ENCODE peak calls at places on chromosomes 13 and 19, in four cellular contexts. One of them, this sample, is unnamed.

GRCh38 chr19:2683430-2683995 is 19.0 kb downstream of the GNG7 start:
- DNase-seq in K562: no peak
- DNase-seq in H1: no peak
- DNase-seq in GM12878: no peak
- DNase-seq in this sample: no peak

GRCh38 chr19:11949201-11949600 is 15.6 kb upstream of the ZNF763 start:
- DNase-seq in H1: no peak
- DNase-seq in GM12878: no peak
- DNase-seq in K562: no peak
- DNase-seq in this sample: peak

GRCh38 chr13:114104626-114105350 is 27.6 kb downstream of the RASA3 start:
- DNase-seq in K562: no peak
- DNase-seq in H1: no peak
- DNase-seq in GM12878: no peak
- DNase-seq in this sample: no peak

GRCh38 chr19:14629557-14629956 is 45.1 kb downstream of the ADGRE3 start:
- DNase-seq in H1: no peak
- DNase-seq in K562: no peak
- DNase-seq in GM12878: no peak
- DNase-seq in this sample: no peak

GRCh38 chr19:2476451-2477140 is 669 bp downstream of the GADD45B start:
- DNase-seq in H1: peak
- DNase-seq in K562: peak
- DNase-seq in GM12878: no peak
- DNase-seq in this sample: peak

GRCh38 chr19:10520652-10521318 is 3.5 kb upstream of the S1PR5 start:
- DNase-seq in GM12878: no peak
- DNase-seq in H1: no peak
- DNase-seq in K562: no peak
- DNase-seq in this sample: no peak

GRCh38 chr19:19691683-19692082 is 23.0 kb downstream of the ZNF101 start:
- DNase-seq in GM12878: no peak
- DNase-seq in K562: no peak
- DNase-seq in H1: no peak
- DNase-seq in this sample: no peak

GRCh38 chr13:32300406-32300805 is 14.8 kb downstream of the ZAR1L start:
- DNase-seq in H1: no peak
- DNase-seq in GM12878: no peak
- DNase-seq in K562: no peak
- DNase-seq in this sample: no peak

GRCh38 chr13:58583961-58584360 is 952.4 kb downstream of the PCDH17 start:
- DNase-seq in GM12878: no peak
- DNase-seq in K562: no peak
- DNase-seq in H1: no peak
- DNase-seq in this sample: no peak

GRCh38 chr13:58592052-58592451 is 960.5 kb downstream of the PCDH17 start:
- DNase-seq in H1: no peak
- DNase-seq in GM12878: no peak
- DNase-seq in K562: no peak
- DNase-seq in this sample: no peak

GRCh38 chr13:58584610-58585009 is 953.1 kb downstream of the PCDH17 start:
- DNase-seq in H1: no peak
- DNase-seq in K562: no peak
- DNase-seq in GM12878: no peak
- DNase-seq in this sample: no peak

DNA sequence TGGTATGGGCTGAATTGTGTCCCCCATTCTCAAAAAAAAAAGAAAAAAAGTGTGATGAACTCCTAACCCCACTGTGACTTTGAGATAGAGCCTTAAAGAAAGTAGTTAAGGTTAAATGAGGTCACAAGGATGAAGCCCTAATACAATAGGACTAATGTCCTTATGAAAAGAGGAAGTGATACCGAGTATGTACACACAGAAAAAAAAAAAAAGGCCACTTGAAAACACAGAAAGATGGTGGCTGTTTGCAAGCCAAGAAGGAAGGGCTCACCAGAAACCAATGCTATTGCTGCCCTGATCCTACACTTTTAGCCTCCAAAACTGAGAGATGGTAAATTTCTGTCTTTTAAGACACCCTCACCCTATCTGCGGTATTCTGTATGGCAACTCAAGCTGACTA is 955.6 kb downstream of the PCDH17 start:
- DNase-seq in K562: no peak
- DNase-seq in H1: no peak
- DNase-seq in GM12878: peak
- DNase-seq in this sample: no peak
- TF ChIP-seq CHD1 in K562: no peak
- TF ChIP-seq CHD1 in H1: no peak
- TF ChIP-seq CHD1 in GM12878: no peak
- TF ChIP-seq CHD1 in this sample: no peak

GRCh38 chr13:47038196-47038595 is 141.3 kb upstream of the HTR2A start:
- DNase-seq in GM12878: no peak
- DNase-seq in H1: no peak
- DNase-seq in K562: no peak
- DNase-seq in this sample: peak

GRCh38 chr13:47039106-47039505 is 142.3 kb upstream of the HTR2A start:
- DNase-seq in GM12878: no peak
- DNase-seq in K562: no peak
- DNase-seq in H1: no peak
- DNase-seq in this sample: peak

GRCh38 chr13:47027797-47028437 is 131.1 kb upstream of the HTR2A start:
- DNase-seq in H1: no peak
- DNase-seq in K562: no peak
- DNase-seq in GM12878: no peak
- DNase-seq in this sample: no peak

GRCh38 chr13:47036291-47037008 is 139.6 kb upstream of the HTR2A start:
- DNase-seq in H1: no peak
- DNase-seq in GM12878: peak
- DNase-seq in K562: no peak
- DNase-seq in this sample: no peak

DNA sequence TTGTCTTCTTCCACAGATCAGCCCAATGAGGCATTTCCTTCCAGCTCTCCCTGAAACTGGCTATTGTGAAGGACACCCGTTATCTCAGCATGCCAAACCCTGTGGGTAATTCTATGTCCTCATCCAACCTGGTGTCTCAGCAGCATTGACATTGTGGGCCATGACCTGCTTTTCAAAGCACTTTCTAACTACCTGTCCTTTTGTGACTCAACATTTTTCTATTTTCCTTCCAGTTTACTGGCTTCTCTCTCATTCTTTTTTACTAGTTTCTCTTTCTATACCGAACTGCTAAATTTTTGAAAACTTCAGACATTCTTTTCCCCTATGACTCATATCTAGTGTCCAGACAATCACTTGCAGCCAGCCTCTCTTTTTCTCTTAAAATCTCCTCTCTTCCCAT is 136.4 kb upstream of the HTR2A start:
- DNase-seq in K562: no peak
- DNase-seq in H1: no peak
- DNase-seq in GM12878: no peak
- DNase-seq in this sample: peak
- TF ChIP-seq CEBPB in K562: no peak
- TF ChIP-seq CEBPB in H1: no peak
- TF ChIP-seq CEBPB in GM12878: no peak
- TF ChIP-seq CEBPB in this sample: no peak

DNA sequence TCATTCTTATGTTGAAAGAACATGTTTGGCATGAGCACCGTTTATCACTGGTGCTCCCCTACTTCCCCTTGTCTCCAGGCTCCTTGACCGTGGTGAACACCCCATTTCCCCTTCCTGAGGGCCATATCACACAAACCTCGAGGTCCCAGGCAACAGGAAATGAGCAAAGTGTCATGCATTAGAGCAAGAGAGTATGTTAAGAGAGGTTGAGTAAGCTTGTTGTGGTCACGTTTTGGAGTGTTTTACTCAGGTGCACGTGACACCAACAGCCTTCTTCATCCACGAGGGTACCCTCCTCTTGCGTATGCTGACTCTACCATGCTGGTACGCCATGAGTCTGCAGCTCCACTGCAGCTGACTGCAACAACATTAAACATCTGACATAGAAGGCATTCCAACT is 482.2 kb upstream of the NBEA start:
- DNase-seq in GM12878: no peak
- DNase-seq in H1: no peak
- DNase-seq in K562: no peak
- DNase-seq in this sample: no peak
- TF ChIP-seq CHD1 in GM12878: no peak
- TF ChIP-seq CHD1 in H1: no peak
- TF ChIP-seq CHD1 in K562: no peak
- TF ChIP-seq CHD1 in this sample: no peak

GRCh38 chr13:23561261-23561660 is 9.0 kb upstream of the TNFRSF19 start:
- DNase-seq in K562: no peak
- DNase-seq in GM12878: peak
- DNase-seq in H1: no peak
- DNase-seq in this sample: no peak

GRCh38 chr13:23563085-23563484 is 7.1 kb upstream of the TNFRSF19 start:
- DNase-seq in GM12878: no peak
- DNase-seq in H1: no peak
- DNase-seq in K562: no peak
- DNase-seq in this sample: no peak

GRCh38 chr13:23558675-23559536 is 11.3 kb upstream of the TNFRSF19 start:
- DNase-seq in H1: no peak
- DNase-seq in GM12878: no peak
- DNase-seq in K562: no peak
- DNase-seq in this sample: peak

GRCh38 chr13:23557733-23558132 is 12.5 kb upstream of the TNFRSF19 start:
- DNase-seq in H1: no peak
- DNase-seq in K562: no peak
- DNase-seq in GM12878: no peak
- DNase-seq in this sample: no peak

GRCh38 chr13:23560571-23561089 is 9.6 kb upstream of the TNFRSF19 start:
- DNase-seq in H1: no peak
- DNase-seq in GM12878: no peak
- DNase-seq in K562: no peak
- DNase-seq in this sample: no peak
- TF ChIP-seq CEBPB in H1: no peak
- TF ChIP-seq CEBPB in GM12878: no peak
- TF ChIP-seq CEBPB in K562: no peak
- TF ChIP-seq CEBPB in this sample: no peak

GRCh38 chr19:38082256-38083118 is 141.5 kb downstream of the DPF1 start:
- DNase-seq in K562: no peak
- DNase-seq in H1: no peak
- DNase-seq in GM12878: no peak
- DNase-seq in this sample: no peak
- TF ChIP-seq CHD1 in K562: no peak
- TF ChIP-seq CHD1 in H1: no peak
- TF ChIP-seq CHD1 in GM12878: no peak
- TF ChIP-seq CHD1 in this sample: no peak

GRCh38 chr13:46683879-46684278 is 113.1 kb downstream of the ESD start:
- DNase-seq in K562: no peak
- DNase-seq in H1: no peak
- DNase-seq in GM12878: no peak
- DNase-seq in this sample: peak

GRCh38 chr13:46676378-46676725 is 120.6 kb downstream of the ESD start:
- DNase-seq in H1: no peak
- DNase-seq in K562: no peak
- DNase-seq in GM12878: no peak
- DNase-seq in this sample: no peak

GRCh38 chr13:46675016-46675415 is 121.9 kb downstream of the ESD start:
- DNase-seq in H1: no peak
- DNase-seq in K562: no peak
- DNase-seq in GM12878: no peak
- DNase-seq in this sample: no peak

GRCh38 chr13:46682015-46682414 is 114.9 kb downstream of the ESD start:
- DNase-seq in GM12878: no peak
- DNase-seq in H1: no peak
- DNase-seq in K562: no peak
- DNase-seq in this sample: no peak

DNA sequence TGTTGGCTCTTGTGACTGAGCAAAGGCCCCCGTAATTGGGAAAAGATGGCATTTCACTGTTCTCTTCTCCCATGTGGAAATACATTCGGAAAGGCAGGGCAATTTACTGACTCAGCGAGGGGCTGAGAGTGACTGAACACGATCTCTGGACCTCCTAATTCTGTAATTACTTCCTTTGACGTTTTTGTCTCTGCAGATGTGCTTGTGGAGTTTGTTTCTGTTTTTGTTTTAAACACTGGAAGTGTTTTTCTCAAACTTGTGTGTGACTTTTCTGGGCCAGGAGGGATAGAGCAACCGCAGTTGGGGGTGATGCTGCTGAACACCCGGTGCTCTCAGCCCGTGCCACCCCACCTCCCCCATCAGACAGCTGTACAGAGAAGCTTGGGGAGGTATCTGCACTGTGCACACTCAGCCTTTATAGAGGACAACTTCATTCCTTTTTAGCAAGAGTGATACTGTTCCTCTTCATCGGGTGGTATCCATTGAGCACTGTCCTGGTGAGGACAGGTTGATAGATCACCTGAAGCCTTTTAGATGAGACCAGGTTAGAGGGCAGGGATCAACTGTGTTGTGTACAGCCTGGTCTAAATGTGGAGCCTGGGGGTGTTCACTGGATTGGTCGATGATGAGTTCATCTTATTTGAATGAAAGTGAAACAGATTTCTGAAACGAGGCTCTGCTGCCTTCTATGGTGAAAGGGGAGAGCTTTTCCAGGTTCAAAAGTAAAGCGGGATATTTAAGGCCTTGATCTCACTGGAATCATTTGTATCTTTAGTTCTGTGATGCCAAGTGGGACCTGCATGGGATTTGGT is 117.4 kb downstream of the ESD start:
- DNase-seq in H1: no peak
- DNase-seq in GM12878: peak
- DNase-seq in K562: no peak
- DNase-seq in this sample: peak
- TF ChIP-seq CEBPB in H1: no peak
- TF ChIP-seq CEBPB in GM12878: no peak
- TF ChIP-seq CEBPB in K562: no peak
- TF ChIP-seq CEBPB in this sample: no peak

DNA sequence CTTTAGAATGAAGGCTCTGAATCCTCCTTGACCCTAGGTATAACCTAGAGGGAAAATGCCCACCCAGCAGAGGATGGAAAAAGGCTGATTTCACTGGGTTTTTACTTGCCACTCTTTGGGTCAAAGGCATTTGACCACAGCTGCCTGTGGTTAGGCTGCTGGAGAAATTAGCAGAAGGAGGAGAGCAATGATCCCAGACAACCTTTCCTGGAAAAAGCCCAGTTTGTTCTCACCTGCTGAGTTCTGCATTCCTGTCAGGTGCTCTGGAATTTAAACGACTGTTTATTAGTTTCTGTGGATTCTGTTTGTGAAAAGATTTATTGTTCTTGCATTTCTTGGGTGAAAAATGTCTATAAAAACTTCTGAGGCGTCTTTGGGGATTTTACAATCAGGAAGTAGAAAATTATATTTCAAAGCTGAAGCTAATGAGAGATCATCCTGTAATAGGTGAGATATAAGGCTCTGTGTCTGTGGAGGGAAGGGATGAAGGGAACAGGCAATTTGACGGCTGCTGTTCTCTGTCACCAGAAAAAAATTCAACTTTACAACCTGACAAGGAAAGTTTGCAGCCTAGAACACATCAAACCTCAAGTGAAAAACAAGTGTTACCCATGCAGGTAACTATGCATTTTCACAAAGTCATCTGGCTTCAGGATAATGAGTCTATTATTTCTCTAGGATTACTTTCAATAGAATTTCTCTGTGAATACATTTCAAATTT is 519.7 kb downstream of the DIAPH3 start:
- DNase-seq in H1: no peak
- DNase-seq in GM12878: no peak
- DNase-seq in K562: no peak
- DNase-seq in this sample: no peak
- TF ChIP-seq CHD1 in H1: no peak
- TF ChIP-seq CHD1 in GM12878: no peak
- TF ChIP-seq CHD1 in K562: no peak
- TF ChIP-seq CHD1 in this sample: no peak

This sample was measured in IMR-90.